ENCODE peak calls at places on chromosome 11, in nine cellular contexts. E is uterus, G is GM23338, R is endodermal cell, U is heart left ventricle, X is cardiac muscle cell, F is dorsolateral prefrontal cortex, S is HCT116, B is A549. K is an unnamed sample.

GRCh38 chr11:64025205-64025604 is 10.5 kb upstream of the FLRT1 start:
- DNase-seq in E (no peak), G (peak), R (peak), U (no peak), X (peak), F (no peak), S (no peak), B (no peak), K (no peak)

GRCh38 chr11:14577835-14578529 is 57.8 kb upstream of the PSMA1 start:
- DNase-seq in E (no peak), G (no peak), R (no peak), U (no peak), X (no peak), F (no peak), S (no peak), B (no peak), K (no peak)

GRCh38 chr11:64359712-64360402 is 895 bp downstream of the RPS6KA4 start:
- DNase-seq in E (no peak), G (peak), R (peak), U (no peak), X (no peak), F (peak), S (no peak), B (no peak), K (no peak)

GRCh38 chr11:68127791-68128681 is 6.8 kb upstream of the CHKA start:
- DNase-seq in E (peak), G (peak), R (peak), U (peak), X (peak), F (no peak), S (peak), B (no peak), K (peak)

GRCh38 chr11:88435405-88435804 is 97.9 kb upstream of the CTSC start:
- DNase-seq in E (no peak), G (no peak), R (no peak), U (no peak), X (no peak), F (no peak), S (no peak), B (no peak), K (no peak)

GRCh38 chr11:79049627-79050238 is 391.1 kb downstream of the TENM4 start:
- DNase-seq in E (no peak), G (no peak), R (peak), U (no peak), X (no peak), F (no peak), S (no peak), B (no peak), K (no peak)

GRCh38 chr11:6197466-6198200 is 1.4 kb upstream of the OR52W1 start:
- DNase-seq in E (no peak), G (no peak), R (no peak), U (no peak), X (no peak), F (no peak), S (no peak), B (no peak), K (no peak)

GRCh38 chr11:73186294-73186850 is 31.7 kb upstream of the P2RY2 start:
- DNase-seq in E (no peak), G (no peak), R (no peak), U (no peak), X (no peak), F (no peak), S (no peak), B (peak), K (no peak)

GRCh38 chr11:112537846-112538330 is 277.2 kb upstream of the PLET1 start:
- DNase-seq in E (no peak), G (no peak), R (no peak), U (no peak), X (no peak), F (no peak), S (no peak), B (no peak), K (no peak)

GRCh38 chr11:13701506-13701905 is 33.0 kb downstream of the FAR1 start:
- DNase-seq in E (no peak), G (no peak), R (no peak), U (no peak), X (no peak), F (no peak), S (no peak), B (no peak), K (no peak)

GRCh38 chr11:68420171-68420570 is 40.4 kb upstream of the PPP6R3 start:
- DNase-seq in E (no peak), G (no peak), R (no peak), U (no peak), X (no peak), F (no peak), S (no peak), B (no peak), K (no peak)

GRCh38 chr11:65920035-65920802 is 993 bp downstream of the DRAP1 start:
- DNase-seq in E (peak), G (no peak), R (no peak), U (no peak), X (no peak), F (peak), S (no peak), B (no peak), K (no peak)

GRCh38 chr11:69797156-69797555 is 22.0 kb upstream of the FGF4 start:
- DNase-seq in E (no peak), G (no peak), R (no peak), U (no peak), X (no peak), F (no peak), S (no peak), B (peak), K (no peak)

GRCh38 chr11:115256326-115257197 is 247.7 kb downstream of the CADM1 start:
- DNase-seq in E (no peak), G (peak), R (peak), U (no peak), X (peak), F (no peak), S (no peak), B (no peak), K (no peak)

GRCh38 chr11:15118431-15118830 is 3.7 kb downstream of the INSC start:
- DNase-seq in E (no peak), G (no peak), R (no peak), U (no peak), X (no peak), F (no peak), S (no peak), B (no peak), K (no peak)

GRCh38 chr11:34052608-34053160 is 1.2 kb downstream of the CAPRIN1 start:
- DNase-seq in E (peak), G (peak), R (peak), U (peak), X (peak), F (no peak), S (no peak), B (peak), K (peak)

GRCh38 chr11:81331611-81332205 is 1402.0 kb downstream of the FAM181B start:
- DNase-seq in E (no peak), G (no peak), R (no peak), U (no peak), X (no peak), F (no peak), S (no peak), B (no peak), K (no peak)

GRCh38 chr11:33830903-33831648 is 56.8 kb upstream of the FBXO3 start:
- DNase-seq in E (no peak), G (no peak), R (no peak), U (no peak), X (no peak), F (no peak), S (no peak), B (no peak), K (no peak)

GRCh38 chr11:130464289-130464812 is 15.9 kb downstream of the ADAMTS15 start:
- DNase-seq in E (no peak), G (no peak), R (no peak), U (no peak), X (no peak), F (no peak), S (no peak), B (no peak), K (no peak)

GRCh38 chr11:76598426-76598839 is 72.1 kb downstream of the LRRC32 start:
- DNase-seq in E (no peak), G (peak), R (peak), U (no peak), X (peak), F (no peak), S (peak), B (peak), K (no peak)

GRCh38 chr11:111981270-111981669 is 43.9 kb upstream of the DLAT start:
- DNase-seq in E (no peak), G (no peak), R (no peak), U (no peak), X (no peak), F (no peak), S (no peak), B (no peak), K (no peak)

GRCh38 chr11:36347384-36347906 is 51.4 kb downstream of the PRR5L start:
- DNase-seq in E (no peak), G (no peak), R (no peak), U (no peak), X (no peak), F (no peak), S (no peak), B (no peak), K (no peak)

GRCh38 chr11:128341767-128342318 is 245.5 kb downstream of the ETS1 start:
- DNase-seq in E (no peak), G (peak), R (peak), U (no peak), X (no peak), F (no peak), S (no peak), B (no peak), K (no peak)
- H3K4me3 ChIP-seq in E (no peak), G (no peak), R (no peak), U (no peak), X (no peak), F (no peak), S (no peak), B (no peak), K (no peak)

GRCh38 chr11:1295086-1295485 is 14.3 kb downstream of the TOLLIP start:
- DNase-seq in E (peak), G (no peak), R (no peak), U (no peak), X (no peak), F (peak), S (no peak), B (no peak), K (no peak)
- H3K27ac ChIP-seq in E (no peak), G (no peak), R (no peak), U (no peak), X (no peak), F (no peak), S (no peak), B (no peak), K (no peak)

DNA sequence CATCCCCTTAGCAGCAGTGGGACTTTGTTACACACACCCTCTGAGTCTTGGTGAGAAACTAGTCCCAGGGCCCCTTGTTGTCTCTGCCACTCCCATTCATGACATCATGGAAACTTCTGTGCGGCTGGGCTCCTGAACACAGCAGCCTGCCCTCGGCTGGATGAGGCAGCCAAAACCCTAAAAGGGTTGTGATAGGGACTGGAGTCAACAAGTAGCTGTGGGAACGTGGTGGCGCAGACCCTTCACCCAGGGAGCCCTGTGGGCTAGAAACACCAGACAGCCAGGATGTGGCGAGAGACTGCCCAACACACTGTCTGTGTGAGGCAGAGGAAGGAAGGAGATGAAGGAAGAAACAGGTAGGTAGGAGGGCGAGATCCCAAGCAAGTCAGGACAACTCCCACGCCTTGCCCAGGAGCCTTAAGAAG is 3.9 kb downstream of the CD3D start:
- DNase-seq in E (no peak), G (peak), R (no peak), U (peak), X (no peak), F (no peak), S (no peak), B (no peak), K (no peak)
- TF ChIP-seq CTCF in E (no peak), G (no peak), R (no peak), U (no peak), X (no peak), F (no peak), S (no peak), B (no peak), K (no peak)

DNA sequence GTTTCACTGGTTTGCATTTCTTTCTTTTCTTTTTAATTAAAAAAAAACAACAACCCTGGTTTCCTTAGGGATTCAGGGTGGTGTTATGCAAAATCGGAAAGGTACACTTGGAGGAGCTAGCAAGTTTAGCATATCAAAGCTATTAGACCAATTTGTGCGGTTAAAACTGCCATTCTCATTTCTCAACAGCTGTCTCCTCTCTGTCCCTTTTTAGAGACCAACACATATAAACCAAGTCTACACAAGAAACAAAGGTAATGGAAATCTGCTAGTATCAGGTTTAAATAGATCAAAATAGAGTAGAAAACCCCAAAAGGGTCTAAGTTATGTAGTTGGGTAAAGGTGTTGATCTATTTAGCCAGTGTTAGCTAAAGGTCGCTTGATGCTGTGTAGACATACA is 1.7 kb upstream of the SESN3 start:
- DNase-seq in E (no peak), G (peak), R (no peak), U (no peak), X (no peak), F (no peak), S (no peak), B (no peak), K (no peak)
- H3K4me3 ChIP-seq in E (peak), G (peak), R (peak), U (peak), X (peak), F (peak), S (no peak), B (no peak), K (no peak)

GRCh38 chr11:61041755-61042518 is 60.4 kb upstream of the CD5 start:
- DNase-seq in E (peak), G (peak), R (peak), U (peak), X (peak), F (peak), S (no peak), B (peak), K (no peak)
- H3K27ac ChIP-seq in E (peak), G (no peak), R (peak), U (peak), X (peak), F (no peak), S (no peak), B (no peak), K (no peak)

GRCh38 chr11:86476109-86476861 is 101.6 kb downstream of the CCDC81 start:
- DNase-seq in E (peak), G (no peak), R (no peak), U (no peak), X (no peak), F (no peak), S (no peak), B (no peak), K (no peak)
- TF ChIP-seq CTCF in E (no peak), G (no peak), R (no peak), U (no peak), X (no peak), F (no peak), S (no peak), B (no peak), K (no peak)

GRCh38 chr11:19116971-19117759 is at the start of gene ZDHHC13:
- DNase-seq in E (peak), G (peak), R (peak), U (peak), X (peak), F (peak), S (peak), B (peak), K (peak)

GRCh38 chr11:19117760-19118097 is 761 bp downstream of the ZDHHC13 start:
- DNase-seq in E (no peak), G (no peak), R (no peak), U (no peak), X (no peak), F (no peak), S (no peak), B (no peak), K (no peak)

GRCh38 chr11:19121646-19122045 is 4.7 kb downstream of the ZDHHC13 start:
- DNase-seq in E (no peak), G (no peak), R (no peak), U (no peak), X (no peak), F (no peak), S (no peak), B (no peak), K (no peak)

GRCh38 chr11:19111809-19112208 is 5.2 kb upstream of the ZDHHC13 start:
- DNase-seq in E (no peak), G (no peak), R (no peak), U (no peak), X (no peak), F (no peak), S (no peak), B (no peak), K (no peak)

GRCh38 chr11:19116315-19116970 is 525 bp upstream of the ZDHHC13 start:
- DNase-seq in E (no peak), G (peak), R (peak), U (no peak), X (no peak), F (no peak), S (no peak), B (no peak), K (no peak)
- H3K4me3 ChIP-seq in E (peak), G (peak), R (peak), U (peak), X (peak), F (peak), S (peak), B (peak), K (no peak)

GRCh38 chr11:44018127-44018521 is 29.7 kb upstream of the ACCSL start:
- DNase-seq in E (peak), G (no peak), R (no peak), U (no peak), X (no peak), F (no peak), S (no peak), B (no peak), K (no peak)
- H3K27ac ChIP-seq in E (peak), G (no peak), R (no peak), U (peak), X (no peak), F (peak), S (no peak), B (no peak), K (no peak)

GRCh38 chr11:126991596-126991995 is 9.0 kb downstream of the KIRREL3 start:
- DNase-seq in E (no peak), G (no peak), R (no peak), U (no peak), X (no peak), F (no peak), S (no peak), B (peak), K (no peak)

GRCh38 chr11:126992804-126993111 is 7.8 kb downstream of the KIRREL3 start:
- DNase-seq in E (no peak), G (no peak), R (no peak), U (no peak), X (no peak), F (no peak), S (no peak), B (peak), K (no peak)

GRCh38 chr11:126989942-126990715 is 10.4 kb downstream of the KIRREL3 start:
- DNase-seq in E (peak), G (peak), R (peak), U (peak), X (peak), F (peak), S (peak), B (peak), K (peak)

GRCh38 chr11:126992065-126992803 is 8.3 kb downstream of the KIRREL3 start:
- DNase-seq in E (no peak), G (no peak), R (no peak), U (no peak), X (no peak), F (no peak), S (no peak), B (peak), K (no peak)

DNA sequence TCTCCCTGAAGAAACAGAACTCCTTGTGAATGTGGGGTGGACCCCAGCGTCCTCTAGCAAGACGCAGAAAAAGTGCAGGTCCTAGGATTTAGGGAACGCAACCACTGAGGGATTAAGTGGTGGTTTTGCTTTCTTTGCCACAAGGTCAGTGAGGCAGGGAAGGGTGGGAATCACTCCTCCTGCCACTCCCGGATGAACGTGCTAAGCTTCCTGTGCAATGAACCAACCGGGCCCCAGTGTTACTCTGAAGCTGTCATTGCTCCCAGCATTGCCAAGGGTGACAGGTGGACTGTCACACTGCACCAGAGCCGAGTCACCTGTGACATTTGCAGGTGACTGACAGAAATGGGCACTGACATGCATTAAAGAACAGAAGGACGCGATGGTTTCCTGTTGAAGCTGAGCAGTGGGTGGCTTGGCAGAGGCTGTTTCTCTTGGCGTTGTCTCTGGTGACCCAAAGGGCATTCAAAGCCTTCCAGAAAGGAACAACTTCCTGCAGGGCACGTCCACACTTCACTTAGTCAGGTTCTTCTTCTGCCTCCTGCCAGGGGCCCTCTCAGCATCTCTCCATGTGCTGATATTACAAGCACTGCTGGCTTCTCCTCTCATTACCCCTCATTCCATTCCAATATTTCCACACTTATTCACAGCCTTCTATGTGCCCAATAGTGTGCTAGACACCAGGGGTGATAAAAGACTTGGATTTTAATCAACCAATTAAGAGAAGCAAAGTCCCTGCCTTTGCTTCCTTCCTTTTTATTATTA is 9.7 kb downstream of the KIRREL3 start:
- DNase-seq in E (no peak), G (no peak), R (no peak), U (no peak), X (no peak), F (no peak), S (no peak), B (no peak), K (no peak)
- TF ChIP-seq CTCF in E (no peak), G (no peak), R (peak), U (no peak), X (peak), F (no peak), S (no peak), B (no peak), K (no peak)